ENCODE peak calls at places on chromosomes 7 and 10, in six cellular contexts. S is right lobe of liver, P is Peyer's patch, U is kidney, W is HCT116, X is fibroblast of lung. B is an unnamed sample. For H3K36me3, the result is how much of the 10 kb centered on the place peaks cover.

GRCh38 chr7:55246181-55246580 is 119.0 kb upstream of the LANCL2 start:
- DNase-seq in W (no peak), S (no peak), U (no peak), X (peak), P (no peak), B (no peak)

GRCh38 chr7:152158801-152159587 is 133.5 kb downstream of the GALNT11 start:
- DNase-seq in U (no peak), X (no peak), W (no peak), P (no peak), S (no peak), B (peak)

GRCh38 chr7:47483604-47484273 is 98.2 kb downstream of the TNS3 start:
- DNase-seq in W (no peak), S (no peak), U (peak), X (peak), P (no peak), B (peak)

GRCh38 chr7:120280743-120281142 is 7.8 kb downstream of the KCND2 start:
- DNase-seq in S (no peak), X (peak), P (no peak), W (no peak), U (no peak), B (no peak)

GRCh38 chr10:38157270-38157685 is 63.1 kb downstream of the ZNF37A start:
- DNase-seq in X (no peak), S (no peak), W (no peak), P (no peak), U (no peak), B (no peak)

GRCh38 chr10:90968448-90969086 is 47.7 kb upstream of the ANKRD1 start:
- DNase-seq in U (no peak), P (no peak), W (no peak), X (peak), S (no peak), B (no peak)

GRCh38 chr10:55746002-55746401 is 615.1 kb downstream of the ZWINT start:
- DNase-seq in P (no peak), W (no peak), S (no peak), X (no peak), U (no peak), B (no peak)

GRCh38 chr10:127880557-127880956 is 12.2 kb downstream of the CLRN3 start:
- DNase-seq in P (no peak), W (no peak), S (no peak), U (no peak), X (no peak), B (peak)

GRCh38 chr7:139798221-139798620 is 20.4 kb upstream of the HIPK2 start:
- DNase-seq in P (no peak), U (no peak), S (no peak), X (no peak), W (no peak), B (peak)

GRCh38 chr7:150450491-150450992 is at the start of gene GIMAP8:
- DNase-seq in P (peak), X (no peak), S (peak), W (no peak), U (peak), B (no peak)

GRCh38 chr10:43808136-43808535 is 159.5 kb upstream of the ZNF32 start:
- DNase-seq in U (no peak), X (no peak), S (no peak), P (no peak), W (no peak), B (no peak)

GRCh38 chr10:118238573-118239240 is 103.4 kb downstream of the FAM204A start:
- DNase-seq in W (no peak), U (no peak), P (no peak), X (no peak), S (no peak), B (no peak)

GRCh38 chr7:75559355-75559986 is 67.4 kb downstream of the SPDYE5 start:
- DNase-seq in S (no peak), U (no peak), P (no peak), X (no peak), W (no peak), B (no peak)

GRCh38 chr10:93600861-93601773 is at the start of gene RBP4:
- DNase-seq in S (peak), X (peak), U (peak), W (no peak), P (no peak), B (no peak)

GRCh38 chr7:35731349-35731748 is 36.4 kb upstream of the HERPUD2 start:
- DNase-seq in U (no peak), S (peak), P (no peak), W (no peak), X (no peak), B (no peak)

GRCh38 chr7:108415821-108416536 is 40.3 kb downstream of the NRCAM start:
- DNase-seq in U (no peak), P (no peak), S (no peak), X (peak), W (no peak), B (peak)

GRCh38 chr7:85829176-85829575 is 642.3 kb upstream of the SEMA3D start:
- DNase-seq in P (no peak), U (no peak), X (no peak), W (no peak), S (no peak), B (no peak)

GRCh38 chr10:69438531-69439349 is 12.5 kb upstream of the TSPAN15 start:
- DNase-seq in X (peak), W (peak), S (no peak), U (no peak), P (no peak), B (no peak)

GRCh38 chr7:68770649-68771048 is 827.6 kb upstream of the AUTS2 start:
- DNase-seq in P (no peak), S (no peak), X (no peak), U (peak), W (no peak), B (no peak)

GRCh38 chr10:44397476-44398225 is 12.8 kb upstream of the CXCL12 start:
- DNase-seq in X (no peak), U (no peak), P (no peak), S (no peak), W (no peak), B (no peak)

GRCh38 chr7:100680589-100681271 is 7.2 kb downstream of the GNB2 start:
- DNase-seq in U (peak), W (no peak), X (no peak), S (peak), P (peak), B (no peak)

GRCh38 chr7:117124585-117125220 is 171.4 kb downstream of the ST7 start:
- DNase-seq in W (peak), U (peak), S (peak), P (peak), X (peak), B (no peak)

GRCh38 chr7:82677064-82677463 is 233.5 kb upstream of the CACNA2D1 start:
- DNase-seq in U (no peak), X (no peak), W (no peak), P (no peak), S (no peak), B (peak)

GRCh38 chr10:14601872-14602725 is 172.6 kb downstream of the FAM107B start:
- DNase-seq in P (peak), W (peak), S (peak), U (peak), X (peak), B (peak)

GRCh38 chr10:79061441-79062315 is 7.1 kb upstream of the ZMIZ1 start:
- DNase-seq in S (peak), W (no peak), U (peak), X (no peak), P (peak), B (no peak)

GRCh38 chr10:89262331-89263020 is 10.9 kb upstream of the LIPA start:
- DNase-seq in X (no peak), W (no peak), U (no peak), P (no peak), S (no peak), B (no peak)

GRCh38 chr7:157599491-157599890 is 262.7 kb downstream of the DNAJB6 start:
- DNase-seq in P (peak), W (no peak), S (no peak), U (peak), X (no peak), B (no peak)

GRCh38 chr7:116679495-116679894 is 7.5 kb downstream of the MET start:
- DNase-seq in W (no peak), P (no peak), U (no peak), X (no peak), S (no peak), B (no peak)

GRCh38 chr10:112585052-112585451 is 138.0 kb downstream of the VTI1A start:
- DNase-seq in W (peak), S (no peak), U (no peak), P (no peak), X (peak), B (no peak)

GRCh38 chr10:89303161-89303560 is 1.3 kb downstream of the IFIT2 start:
- DNase-seq in S (no peak), U (no peak), W (no peak), X (no peak), P (no peak), B (no peak)

GRCh38 chr7:74429153-74429747 is 24.5 kb upstream of the GTF2IRD1 start:
- DNase-seq in W (no peak), X (peak), U (peak), P (no peak), S (no peak), B (no peak)

GRCh38 chr7:115332691-115333090 is 410.8 kb downstream of the MDFIC start:
- DNase-seq in W (no peak), S (no peak), U (no peak), X (peak), P (no peak), B (no peak)

GRCh38 chr7:24381919-24382505 is 98.0 kb downstream of the NPY start:
- DNase-seq in S (no peak), W (peak), P (no peak), X (peak), U (no peak), B (peak)

GRCh38 chr7:102426268-102427031 is 6.9 kb upstream of the ORAI2 start:
- DNase-seq in P (no peak), X (no peak), U (no peak), S (no peak), W (no peak), B (peak)

GRCh38 chr10:72796042-72796441 is 97.5 kb upstream of the OIT3 start:
- DNase-seq in U (no peak), P (no peak), X (peak), S (no peak), W (no peak), B (no peak)

DNA sequence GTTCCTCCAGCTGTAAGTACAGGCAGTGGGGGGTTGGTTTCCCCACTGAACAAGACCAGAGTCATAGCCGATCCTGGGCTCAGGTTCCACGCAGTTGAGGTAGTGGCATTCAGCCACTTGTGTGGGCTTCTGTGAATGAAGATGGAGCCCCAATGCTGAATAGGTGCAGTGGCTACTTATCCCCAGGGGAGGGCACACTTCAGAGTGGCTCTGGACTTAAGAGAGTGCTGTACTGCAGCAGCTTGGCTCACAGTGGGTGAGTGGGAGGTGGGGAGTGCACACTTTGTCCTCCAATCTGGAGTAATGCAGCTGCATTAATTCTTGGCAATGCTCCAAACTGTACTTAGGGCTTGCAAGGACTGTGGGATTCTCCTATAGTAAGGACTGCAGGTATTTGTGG is 81.9 kb downstream of the BUB3 start:
- DNase-seq in W (no peak), S (no peak), U (no peak), X (no peak), P (no peak), B (no peak)
- TF ChIP-seq CTCF in W (no peak), S (peak), U (no peak), X (no peak), P (no peak), B (peak)

GRCh38 chr10:96047004-96047649 is 3.7 kb downstream of the CCNJ start:
- DNase-seq in S (no peak), W (no peak), U (no peak), X (no peak), P (no peak), B (peak)

GRCh38 chr10:96046546-96046945 is 3.2 kb downstream of the CCNJ start:
- DNase-seq in U (no peak), P (no peak), W (no peak), S (no peak), X (no peak), B (no peak)

GRCh38 chr10:96044686-96045085 is 1.3 kb downstream of the CCNJ start:
- DNase-seq in W (no peak), S (no peak), P (no peak), U (no peak), X (peak), B (no peak)

GRCh38 chr10:96053985-96054384 is 10.6 kb downstream of the CCNJ start:
- DNase-seq in W (no peak), S (no peak), P (no peak), U (no peak), X (no peak), B (no peak)

DNA sequence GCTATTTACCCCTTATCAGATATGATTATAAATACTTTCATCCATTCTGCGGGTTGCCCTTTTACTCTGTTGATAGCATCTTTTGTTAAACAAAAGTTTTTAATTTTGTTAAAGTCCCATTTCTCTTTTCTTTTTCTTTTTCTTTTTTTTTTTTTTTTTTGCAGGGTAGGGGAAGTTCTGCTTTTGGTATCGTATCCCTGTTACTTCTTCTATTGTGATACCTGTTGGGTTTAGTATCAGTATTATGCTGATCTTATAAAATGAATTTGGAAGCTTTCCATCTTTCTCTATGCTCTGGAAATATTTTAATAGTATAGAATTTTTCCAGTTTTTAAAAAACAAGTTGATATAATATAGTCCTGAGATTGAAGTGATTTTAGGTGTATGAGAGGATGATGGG is 6.0 kb downstream of the CCNJ start:
- DNase-seq in X (no peak), S (no peak), U (no peak), P (no peak), W (no peak), B (no peak)
- H3K36me3 ChIP-seq in X (under half), S (under half), U (under half), P (under half), W (under half), B (half or more)

GRCh38 chr10:108439397-108439796 is 1274.9 kb upstream of the SORCS1 start:
- DNase-seq in P (no peak), X (no peak), U (no peak), W (no peak), S (no peak), B (no peak)

DNA sequence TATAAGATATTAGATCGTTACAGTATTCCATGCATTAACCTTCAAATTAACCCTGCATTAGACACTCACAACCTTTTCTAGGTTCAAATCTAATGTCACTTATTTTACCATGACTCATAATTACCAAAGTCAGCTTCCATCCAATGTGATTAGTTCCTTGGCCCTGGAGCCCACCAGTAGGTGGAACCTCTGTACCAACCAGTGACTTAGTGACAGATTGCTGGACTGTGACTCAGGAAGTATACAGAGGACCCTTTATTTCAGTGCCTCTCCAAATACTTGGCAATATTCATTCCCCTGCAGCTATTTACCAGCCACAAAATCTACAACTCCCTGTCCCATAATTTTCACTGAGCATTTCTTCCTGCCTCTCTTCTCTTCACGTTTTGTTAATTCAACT is 1270.3 kb upstream of the SORCS1 start:
- DNase-seq in P (no peak), U (no peak), W (no peak), X (no peak), S (no peak), B (no peak)
- TF ChIP-seq CTCF in P (no peak), U (no peak), W (no peak), X (no peak), S (no peak), B (no peak)

GRCh38 chr10:62087341-62087740 is 181.3 kb downstream of the RTKN2 start:
- DNase-seq in U (no peak), S (no peak), P (no peak), W (no peak), X (no peak), B (no peak)

GRCh38 chr10:62095341-62096071 is 173.1 kb downstream of the RTKN2 start:
- DNase-seq in U (no peak), P (no peak), S (no peak), W (no peak), X (peak), B (no peak)

GRCh38 chr10:62096534-62096933 is 172.1 kb downstream of the RTKN2 start:
- DNase-seq in S (no peak), W (no peak), X (peak), U (no peak), P (no peak), B (no peak)

GRCh38 chr10:62093863-62094291 is 174.8 kb downstream of the RTKN2 start:
- DNase-seq in U (no peak), P (no peak), W (no peak), S (no peak), X (peak), B (no peak)

DNA sequence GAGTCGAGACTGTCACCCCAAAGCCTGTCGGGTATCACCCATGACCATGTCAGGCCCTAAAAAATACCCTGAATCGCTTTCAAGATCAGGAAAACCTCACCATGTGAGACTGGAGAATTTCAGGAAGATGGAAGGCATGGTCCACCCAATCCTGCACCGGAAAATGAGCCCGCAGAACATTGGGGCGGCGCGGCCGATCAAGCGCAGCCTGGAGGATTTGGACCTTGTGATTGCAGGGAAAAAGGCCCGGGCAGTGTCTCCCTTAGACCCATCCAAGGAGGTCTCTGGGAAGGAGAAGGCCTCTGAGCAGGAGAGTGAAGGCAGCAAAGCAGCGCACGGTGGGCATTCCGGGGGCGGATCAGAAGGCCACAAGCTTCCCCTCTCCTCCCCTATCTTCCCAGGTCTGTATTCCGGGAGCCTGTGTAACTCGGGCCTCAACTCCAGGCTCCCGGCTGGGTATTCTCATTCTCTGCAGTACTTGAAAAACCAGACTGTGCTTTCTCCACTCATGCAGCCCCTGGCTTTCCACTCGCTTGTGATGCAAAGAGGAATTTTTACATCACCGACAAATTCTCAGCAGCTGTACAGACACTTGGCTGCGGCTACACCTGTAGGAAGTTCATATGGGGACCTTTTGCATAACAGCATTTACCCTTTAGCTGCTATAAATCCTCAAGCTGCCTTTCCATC is 176.2 kb downstream of the RTKN2 start:
- DNase-seq in U (no peak), W (no peak), P (no peak), X (no peak), S (no peak), B (no peak)
- H3K36me3 ChIP-seq in U (under half), W (under half), P (under half), X (under half), S (under half), B (half or more)

GRCh38 chr10:82969405-82969804 is 1094.4 kb downstream of the NRG3 start:
- DNase-seq in U (no peak), P (no peak), W (no peak), X (peak), S (no peak), B (peak)
- TF ChIP-seq CTCF in U (peak), P (no peak), W (no peak), X (peak), S (peak), B (peak)

DNA sequence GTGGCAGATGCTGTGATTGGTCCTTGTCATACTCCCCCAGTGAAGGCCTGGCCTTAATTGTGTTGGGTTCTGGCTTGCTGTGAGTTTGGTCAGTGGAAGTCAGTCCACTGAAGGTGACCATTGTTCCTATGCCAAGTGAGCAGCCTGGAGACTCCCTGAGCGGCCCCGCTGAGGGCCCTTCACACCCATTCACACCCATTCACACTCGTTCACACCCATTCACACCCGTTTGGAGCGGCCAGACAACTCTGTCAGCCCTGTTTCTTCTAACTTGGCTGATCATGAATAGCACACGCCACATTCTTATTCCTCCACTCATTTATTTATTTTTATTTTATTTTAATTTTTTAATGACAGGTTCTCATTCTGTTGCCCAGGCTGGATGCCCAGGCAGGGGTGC is 61.5 kb downstream of the C10orf120 start:
- DNase-seq in X (no peak), S (no peak), W (no peak), P (peak), U (no peak), B (no peak)
- H3K36me3 ChIP-seq in X (under half), S (under half), W (under half), P (under half), U (under half), B (under half)

GRCh38 chr7:50641442-50642405 is 76.5 kb upstream of the DDC start:
- DNase-seq in W (no peak), X (no peak), U (no peak), P (no peak), S (no peak), B (no peak)
- TF ChIP-seq CTCF in W (peak), X (no peak), U (no peak), P (no peak), S (peak), B (no peak)